ENCODE peak calls at places on chromosomes 1 and 21, in four cellular contexts. N is stomach, O is islet precursor cell, T is HTR-8/SVneo. L is an unnamed sample.

GRCh38 chr21:33024278-33025103 is 1.2 kb upstream of the OLIG2 start:
- DNase-seq in N (no peak), O (no peak), T (no peak), L (no peak)

GRCh38 chr1:156645058-156645457 is 3.1 kb downstream of the BCAN start:
- DNase-seq in N (no peak), O (no peak), T (no peak), L (no peak)

GRCh38 chr1:161198877-161199431 is at the start of gene ADAMTS4:
- DNase-seq in N (peak; percentile 43), O (no peak), T (no peak), L (no peak)

GRCh38 chr1:226181996-226182714 is 4.4 kb downstream of the ACBD3 start:
- DNase-seq in N (peak; percentile 57), O (no peak), T (peak; percentile 44), L (no peak)

GRCh38 chr1:58773406-58773840 is 10.4 kb downstream of the JUN start:
- DNase-seq in N (peak; percentile 76), O (peak; percentile 58), T (no peak), L (peak; percentile 83)

GRCh38 chr1:157798211-157798610 is 21.3 kb upstream of the FCRL2 start:
- DNase-seq in N (no peak), O (no peak), T (no peak), L (no peak)

GRCh38 chr1:177346960-177347359 is 176.2 kb downstream of the BRINP2 start:
- DNase-seq in N (peak; percentile 78), O (no peak), T (no peak), L (no peak)

GRCh38 chr1:214551436-214552173 is at the start of gene PTPN14:
- DNase-seq in N (peak; percentile 90), O (peak; percentile 99), T (peak; percentile 89), L (peak; percentile 23)

GRCh38 chr1:96370752-96371151 is 350.8 kb upstream of the PTBP2 start:
- DNase-seq in N (no peak), O (no peak), T (peak; percentile 52), L (no peak)

GRCh38 chr1:56188216-56188615 is 391.1 kb downstream of the PLPP3 start:
- DNase-seq in N (no peak), O (no peak), T (no peak), L (no peak)

GRCh38 chr21:41961282-41961701 is 7.5 kb upstream of the C2CD2 start:
- DNase-seq in N (no peak), O (peak; percentile 45), T (peak; percentile 80), L (no peak)

GRCh38 chr1:239647045-239647444 is 260.7 kb downstream of the CHRM3 start:
- DNase-seq in N (no peak), O (no peak), T (no peak), L (no peak)

GRCh38 chr1:186482661-186483255 is 21.8 kb upstream of the PDC start:
- DNase-seq in N (peak; percentile 42), O (peak; percentile 79), T (peak; percentile 49), L (peak; percentile 54)